ENCODE peak calls at places on chromosomes 7 and 10, in five cellular contexts. D is globus pallidus; S is COR-L47; C is activated CD8-positive, alpha-beta memory T cell treated with anti-CD3 and anti-CD28 coated beads for 24 hours; E is AG08396. M is an unnamed sample.

GRCh38 chr7:38222481-38223096 is 44.5 kb downstream of the STARD3NL start:
- DNase-seq in D (peak), S (peak), C (no peak), E (peak), M (peak)

GRCh38 chr7:70695804-70696104 is 436.2 kb upstream of the GALNT17 start:
- DNase-seq in D (no peak), S (no peak), C (no peak), E (peak), M (peak)

GRCh38 chr10:73439605-73440298 is 6.4 kb upstream of the MSS51 start:
- DNase-seq in D (no peak), S (peak), C (no peak), E (peak), M (peak)

GRCh38 chr7:93150200-93150835 is 2.1 kb upstream of the SAMD9L start:
- DNase-seq in D (no peak), S (no peak), C (no peak), E (no peak), M (no peak)

GRCh38 chr7:35604595-35604994 is 90.3 kb downstream of the HERPUD2 start:
- DNase-seq in D (no peak), S (no peak), C (no peak), E (no peak), M (no peak)

GRCh38 chr7:43921423-43921822 is 4.8 kb upstream of the UBE2D4 start:
- DNase-seq in D (no peak), S (no peak), C (no peak), E (no peak), M (no peak)

GRCh38 chr10:35386594-35387174 is 50.4 kb downstream of the CCNY start:
- DNase-seq in D (no peak), S (peak), C (no peak), E (no peak), M (peak)

GRCh38 chr7:5557920-5558401 is 134.3 kb upstream of the TNRC18 start:
- DNase-seq in D (peak), S (no peak), C (peak), E (peak), M (no peak)

GRCh38 chr10:48511855-48512191 is 93.0 kb downstream of the ARHGAP22 start:
- DNase-seq in D (no peak), S (no peak), C (peak), E (no peak), M (no peak)

GRCh38 chr10:86344714-86345161 is 21.9 kb downstream of the GRID1 start:
- DNase-seq in D (no peak), S (peak), C (no peak), E (no peak), M (peak)

GRCh38 chr10:94500063-94500462 is 45.5 kb upstream of the HELLS start:
- DNase-seq in D (no peak), S (no peak), C (no peak), E (no peak), M (no peak)

GRCh38 chr7:55335151-55335550 is 30.0 kb upstream of the LANCL2 start:
- DNase-seq in D (no peak), S (no peak), C (no peak), E (no peak), M (no peak)

GRCh38 chr7:128322040-128322643 is 21.6 kb downstream of the RBM28 start:
- DNase-seq in D (peak), S (peak), C (no peak), E (peak), M (peak)